ENCODE peak calls at places on chromosomes 16 and 17, in six cellular contexts. W is fibroblast of lung; C is A673; F is CD8-positive, alpha-beta T cell; D is caudate nucleus; G is AG04450. U is an unnamed sample.

GRCh38 chr16:7983671-7984070 is 606.6 kb downstream of the TMEM114 start:
- DNase-seq in W (no peak), C (no peak), D (no peak), F (no peak), G (no peak), U (no peak)

GRCh38 chr17:75664099-75664549 is 2.8 kb downstream of the RECQL5 start:
- DNase-seq in D (no peak), W (no peak), C (no peak), F (no peak), G (no peak), U (no peak)

GRCh38 chr16:997440-998051 is 16.0 kb downstream of the SOX8 start:
- DNase-seq in W (peak), C (peak), D (peak), F (peak), G (no peak), U (peak)

GRCh38 chr17:80145076-80146075 is 1.6 kb downstream of the EIF4A3 start:
- DNase-seq in W (no peak), C (no peak), G (no peak), D (no peak), F (no peak), U (no peak)

GRCh38 chr16:2971134-2971984 is 2.2 kb downstream of the PAQR4 start:
- DNase-seq in F (no peak), G (no peak), C (no peak), W (no peak), D (no peak), U (no peak)

GRCh38 chr17:39626171-39626670 is 531 bp upstream of the PPP1R1B start:
- DNase-seq in D (peak), C (no peak), F (no peak), W (no peak), G (no peak), U (no peak)

GRCh38 chr17:48307814-48308411 is 122.1 kb downstream of the SKAP1 start:
- DNase-seq in D (no peak), F (peak), C (peak), W (peak), G (peak), U (peak)

GRCh38 chr17:323181-323580 is 29.4 kb downstream of the RPH3AL start:
- DNase-seq in G (no peak), W (no peak), D (no peak), C (no peak), F (no peak), U (no peak)

GRCh38 chr17:46732754-46733398 is 85.6 kb downstream of the WNT3 start:
- DNase-seq in G (no peak), C (peak), D (no peak), W (no peak), F (no peak), U (no peak)

GRCh38 chr16:27107185-27107592 is 40.5 kb downstream of the C16orf82 start:
- DNase-seq in C (peak), F (no peak), D (no peak), G (no peak), W (no peak), U (no peak)

GRCh38 chr16:51657844-51658243 is 506.8 kb upstream of the SALL1 start:
- DNase-seq in F (no peak), D (no peak), W (no peak), G (no peak), C (no peak), U (peak)

GRCh38 chr17:67718325-67718941 is 697 bp downstream of the NOL11 start:
- DNase-seq in W (peak), G (no peak), D (no peak), C (peak), F (no peak), U (no peak)

GRCh38 chr17:63419949-63420867 is 25.9 kb downstream of the CYB561 start:
- DNase-seq in W (no peak), C (no peak), G (no peak), D (no peak), F (no peak), U (no peak)

GRCh38 chr17:2406903-2407790 is 6.3 kb upstream of the MNT start:
- DNase-seq in F (no peak), W (peak), G (no peak), C (no peak), D (no peak), U (no peak)

GRCh38 chr16:1003551-1004347 is 22.2 kb downstream of the SOX8 start:
- DNase-seq in W (no peak), D (no peak), C (no peak), F (peak), G (no peak), U (no peak)

GRCh38 chr16:51762081-51762995 is 611.3 kb upstream of the SALL1 start:
- DNase-seq in W (peak), F (no peak), C (peak), D (peak), G (peak), U (peak)

GRCh38 chr16:81394966-81395655 is 49.5 kb upstream of the CMIP start:
- DNase-seq in C (no peak), G (no peak), D (no peak), W (no peak), F (no peak), U (no peak)

GRCh38 chr17:74433421-74434121 is 1.7 kb downstream of the GPRC5C start:
- DNase-seq in C (no peak), W (no peak), D (no peak), F (no peak), G (no peak), U (no peak)

GRCh38 chr16:48629531-48629930 is 19.6 kb upstream of the N4BP1 start:
- DNase-seq in F (no peak), D (no peak), C (no peak), W (no peak), G (no peak), U (no peak)

DNA sequence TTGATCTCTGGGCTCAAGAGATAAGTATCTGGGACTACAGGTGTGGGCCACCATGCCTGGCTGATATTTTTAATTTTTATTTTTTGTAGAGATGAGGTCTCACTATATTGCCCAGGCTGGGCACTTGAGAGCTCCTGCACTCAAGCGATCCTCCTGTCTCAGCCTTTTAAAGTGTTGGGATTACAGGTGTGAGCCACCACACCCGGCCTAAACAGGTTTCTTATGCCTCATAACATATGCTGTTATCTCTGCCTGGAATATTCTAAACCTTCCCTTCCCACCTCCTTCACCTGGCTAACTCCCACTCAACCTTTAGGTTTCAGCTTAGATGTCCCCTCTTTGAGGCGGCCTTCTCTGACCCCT is 8.7 kb upstream of the CNP start:
- DNase-seq in C (no peak), D (no peak), G (no peak), F (no peak), W (no peak), U (no peak)
- H3K27ac ChIP-seq in C (no peak), D (no peak), G (no peak), F (no peak), W (no peak), U (no peak)

DNA sequence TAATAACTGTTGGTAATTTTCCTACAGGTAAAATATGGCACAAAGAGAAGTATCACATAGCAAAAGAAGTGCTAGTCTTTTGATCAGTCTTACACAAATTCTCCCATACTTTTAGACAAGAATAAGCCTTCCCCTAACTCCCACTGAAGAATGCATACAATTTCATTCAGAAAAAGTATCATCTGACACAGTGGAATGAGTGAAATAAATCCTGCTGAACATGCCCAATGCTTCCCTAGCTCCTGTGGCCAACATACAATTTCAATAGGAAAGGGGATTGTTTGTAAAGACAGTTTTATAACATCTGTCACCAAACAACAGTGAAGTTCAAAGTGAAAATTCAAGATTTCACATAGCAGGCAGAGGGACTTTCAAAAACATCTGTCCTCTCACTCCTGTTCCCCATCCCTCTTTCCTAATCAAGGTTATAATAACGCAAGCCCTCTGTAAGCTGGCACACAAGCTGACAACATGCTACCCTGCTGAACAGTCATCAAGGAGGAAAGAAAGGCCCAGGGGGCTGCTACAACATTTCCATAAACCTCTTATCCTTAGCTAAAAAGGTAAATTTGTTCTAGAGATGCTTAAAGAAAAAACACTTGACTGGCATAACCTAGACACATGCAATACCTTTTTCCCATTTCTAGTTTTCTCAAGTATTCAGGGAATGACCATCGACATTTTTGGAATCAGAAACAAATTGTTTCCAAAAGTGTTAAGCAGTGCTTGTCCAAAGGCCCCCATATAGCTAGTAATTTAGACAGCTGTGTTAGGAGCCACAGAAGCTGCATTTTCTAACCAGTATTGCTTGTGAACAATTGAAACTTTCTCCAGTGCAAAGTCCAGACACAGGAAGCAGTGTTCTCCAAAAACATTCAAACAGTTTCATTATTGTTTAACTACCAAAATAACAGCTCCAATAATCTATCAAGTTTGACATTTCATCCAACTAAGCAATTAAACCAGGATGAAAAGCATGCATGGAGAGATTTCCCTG is 11.5 kb upstream of the RFFL start:
- DNase-seq in W (no peak), G (no peak), D (no peak), F (no peak), C (no peak), U (no peak)
- H3K27ac ChIP-seq in W (no peak), G (no peak), D (peak), F (no peak), C (no peak), U (no peak)

GRCh38 chr17:49631496-49631895 is 46.4 kb downstream of the SPOP start:
- DNase-seq in D (no peak), C (no peak), W (no peak), G (no peak), F (no peak), U (no peak)
- H3K27ac ChIP-seq in D (no peak), C (no peak), W (no peak), G (no peak), F (no peak), U (no peak)

GRCh38 chr17:42248351-42249179 is 27.6 kb downstream of the STAT5B start:
- DNase-seq in G (peak), F (peak), C (no peak), D (peak), W (peak), U (peak)
- H3K27ac ChIP-seq in G (peak), F (peak), C (no peak), D (peak), W (peak), U (peak)

DNA sequence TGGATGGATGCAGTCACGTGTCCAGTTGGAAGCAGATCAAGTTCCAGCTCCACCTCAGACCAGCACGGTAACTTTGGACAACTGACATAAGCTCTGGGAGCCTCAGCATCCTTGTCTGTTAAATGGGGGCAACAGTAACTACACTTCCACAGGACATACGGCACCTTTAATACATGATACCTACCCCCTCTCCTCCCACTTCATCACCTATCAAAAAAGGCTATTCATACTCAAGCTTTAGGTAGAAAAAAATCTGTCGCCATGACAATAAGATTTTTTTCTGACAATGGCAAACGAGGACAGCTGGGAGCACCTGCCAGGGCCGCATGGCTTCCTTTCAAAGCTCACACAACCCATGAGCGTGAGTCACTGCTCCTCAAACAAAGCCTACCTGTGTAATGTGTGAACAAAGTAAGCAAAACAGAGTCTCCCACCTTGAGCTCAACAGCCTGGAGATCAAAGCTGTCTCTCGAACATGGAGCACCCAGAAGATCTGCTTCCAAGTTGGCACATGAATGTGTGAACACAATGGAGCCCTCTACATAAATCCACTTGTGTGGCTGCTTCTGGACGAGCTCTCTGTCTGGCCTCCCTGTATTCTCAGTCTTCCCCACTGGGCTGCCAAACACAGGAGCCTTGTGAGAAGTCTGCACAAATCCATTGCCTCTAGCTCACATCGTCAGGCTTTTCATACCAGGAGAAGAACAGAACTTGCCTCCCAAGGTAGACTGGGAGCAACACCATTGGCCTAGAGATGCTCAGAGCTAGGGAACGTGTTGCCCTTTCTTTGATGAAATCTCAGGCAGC is 459.7 kb downstream of the SOX9 start:
- DNase-seq in W (no peak), G (no peak), C (no peak), F (no peak), D (no peak), U (peak)
- H3K27ac ChIP-seq in W (no peak), G (no peak), C (no peak), F (no peak), D (peak), U (peak)